ENCODE peak calls at places on chromosomes 16 and 17, in six cellular contexts. Q is ascending aorta; X is progenitor cell of endocrine pancreas; F is ELR; L is KG1; T is effector memory CD8-positive, alpha-beta T cell. P is an unnamed sample.

GRCh38 chr17:6455321-6455705 is 11.1 kb downstream of the PIMREG start:
- DNase-seq in Q (no peak), X (peak), F (no peak), L (no peak), T (no peak), P (no peak)

GRCh38 chr16:47371615-47372014 is 89.2 kb downstream of the ITFG1 start:
- DNase-seq in Q (no peak), X (no peak), F (no peak), L (no peak), T (no peak), P (no peak)

GRCh38 chr16:12925026-12925425 is 23.6 kb downstream of the SHISA9 start:
- DNase-seq in Q (no peak), X (no peak), F (no peak), L (no peak), T (no peak), P (peak)

GRCh38 chr17:45123930-45124796 is 8.2 kb downstream of the PLCD3 start:
- DNase-seq in Q (no peak), X (no peak), F (peak), L (peak), T (no peak), P (peak)

GRCh38 chr16:58499615-58500328 is at the start of gene NDRG4:
- DNase-seq in Q (no peak), X (no peak), F (peak), L (no peak), T (no peak), P (peak)

GRCh38 chr16:64910351-64910750 is 211.5 kb downstream of the CDH11 start:
- DNase-seq in Q (no peak), X (no peak), F (peak), L (no peak), T (no peak), P (peak)

GRCh38 chr17:29572691-29573557 is 4.4 kb downstream of the TP53I13 start:
- DNase-seq in Q (no peak), X (peak), F (peak), L (no peak), T (no peak), P (no peak)

GRCh38 chr16:87000007-87000406 is 317.2 kb downstream of the C16orf95 start:
- DNase-seq in Q (no peak), X (no peak), F (no peak), L (no peak), T (no peak), P (no peak)

GRCh38 chr17:61735807-61736206 is 127.5 kb downstream of the BRIP1 start:
- DNase-seq in Q (no peak), X (no peak), F (no peak), L (no peak), T (no peak), P (no peak)

GRCh38 chr16:84686702-84687298 is 13.0 kb upstream of the USP10 start:
- DNase-seq in Q (no peak), X (no peak), F (no peak), L (no peak), T (no peak), P (peak)

GRCh38 chr16:57607676-57608461 is 20.6 kb upstream of the ADGRG1 start:
- DNase-seq in Q (no peak), X (no peak), F (no peak), L (no peak), T (no peak), P (no peak)

GRCh38 chr16:14335297-14335696 is 264.2 kb downstream of the MRTFB start:
- DNase-seq in Q (no peak), X (no peak), F (no peak), L (no peak), T (no peak), P (peak)

GRCh38 chr16:87919681-87919994 is 16.7 kb downstream of the CA5A start:
- DNase-seq in Q (no peak), X (no peak), F (no peak), L (no peak), T (no peak), P (no peak)

GRCh38 chr16:2076072-2076865 is 28.5 kb downstream of the TSC2 start:
- DNase-seq in Q (no peak), X (no peak), F (no peak), L (no peak), T (no peak), P (no peak)

GRCh38 chr16:71645450-71645849 is 19.5 kb downstream of the MARVELD3 start:
- DNase-seq in Q (no peak), X (no peak), F (peak), L (no peak), T (no peak), P (peak)

GRCh38 chr16:8848231-8848938 is 20.4 kb downstream of the CARHSP1 start:
- DNase-seq in Q (no peak), X (no peak), F (no peak), L (no peak), T (no peak), P (no peak)

GRCh38 chr17:75549246-75550138 is 24.0 kb downstream of the LLGL2 start:
- DNase-seq in Q (no peak), X (peak), F (no peak), L (no peak), T (no peak), P (no peak)

GRCh38 chr16:13936596-13937081 is 16.7 kb downstream of the ERCC4 start:
- DNase-seq in Q (no peak), X (no peak), F (peak), L (no peak), T (no peak), P (peak)

GRCh38 chr17:5396612-5397011 is 22.9 kb downstream of the NUP88 start:
- DNase-seq in Q (no peak), X (no peak), F (peak), L (no peak), T (no peak), P (no peak)

GRCh38 chr16:21302898-21303528 is 24.9 kb upstream of the CRYM start:
- DNase-seq in Q (no peak), X (no peak), F (peak), L (no peak), T (no peak), P (peak)

GRCh38 chr17:49076575-49077384 is 55.8 kb upstream of the B4GALNT2 start:
- DNase-seq in Q (no peak), X (no peak), F (peak), L (no peak), T (no peak), P (peak)

GRCh38 chr17:12584727-12585126 is 81.0 kb upstream of the MYOCD start:
- DNase-seq in Q (no peak), X (no peak), F (no peak), L (no peak), T (no peak), P (no peak)

GRCh38 chr16:74372369-74372768 is 3.7 kb upstream of the NPIPB15 start:
- DNase-seq in Q (no peak), X (no peak), F (no peak), L (no peak), T (no peak), P (no peak)

GRCh38 chr17:17570798-17571716 is 20.5 kb downstream of the PEMT start:
- DNase-seq in Q (no peak), X (no peak), F (no peak), L (no peak), T (no peak), P (no peak)

GRCh38 chr16:83441523-83441922 is 366.3 kb upstream of the HSBP1 start:
- DNase-seq in Q (no peak), X (no peak), F (peak), L (no peak), T (no peak), P (peak)

GRCh38 chr16:4272114-4272954 is 489 bp downstream of the TFAP4 start:
- DNase-seq in Q (no peak), X (peak), F (peak), L (no peak), T (no peak), P (peak)

GRCh38 chr17:75450270-75450669 is 6.2 kb upstream of the TMEM94 start:
- DNase-seq in Q (no peak), X (no peak), F (no peak), L (no peak), T (no peak), P (no peak)

GRCh38 chr17:17089796-17090641 is 47.8 kb downstream of the MPRIP start:
- DNase-seq in Q (no peak), X (no peak), F (no peak), L (no peak), T (no peak), P (no peak)

GRCh38 chr17:39607057-39607850 is 466 bp downstream of the NEUROD2 start:
- DNase-seq in Q (no peak), X (no peak), F (no peak), L (no peak), T (no peak), P (no peak)

GRCh38 chr17:16938496-16939270 is 33.2 kb downstream of the TNFRSF13B start:
- DNase-seq in Q (no peak), X (no peak), F (no peak), L (no peak), T (no peak), P (no peak)

GRCh38 chr17:63595132-63595531 is 5.6 kb upstream of the TACO1 start:
- DNase-seq in Q (no peak), X (no peak), F (no peak), L (no peak), T (no peak), P (no peak)

GRCh38 chr16:65965632-65966031 is 400.9 kb upstream of the CDH5 start:
- DNase-seq in Q (no peak), X (no peak), F (no peak), L (no peak), T (no peak), P (no peak)

GRCh38 chr17:6075845-6076244 is 5.7 kb downstream of the WSCD1 start:
- DNase-seq in Q (no peak), X (no peak), F (no peak), L (no peak), T (no peak), P (peak)

GRCh38 chr17:39950871-39951348 is 11.9 kb upstream of the GSDMA start:
- DNase-seq in Q (no peak), X (no peak), F (no peak), L (no peak), T (no peak), P (peak)

GRCh38 chr17:72460711-72461110 is 339.9 kb downstream of the SOX9 start:
- DNase-seq in Q (no peak), X (no peak), F (no peak), L (no peak), T (no peak), P (peak)

GRCh38 chr17:82449136-82449882 is 1.2 kb downstream of the CYBC1 start:
- DNase-seq in Q (peak), X (no peak), F (no peak), L (peak), T (peak), P (no peak)

GRCh38 chr16:683396-684066 is 603 bp downstream of the JMJD8 start:
- DNase-seq in Q (no peak), X (no peak), F (no peak), L (peak), T (no peak), P (no peak)

GRCh38 chr17:56754523-56755208 is 79.1 kb downstream of the C17orf67 start:
- DNase-seq in Q (no peak), X (no peak), F (peak), L (no peak), T (no peak), P (peak)

P was measured in myocyte.